ENCODE peak calls at places on chromosomes 7 and 10, in four cellular contexts. U, Q, V and T are unnamed samples.

GRCh38 chr7:27031289-27032172 is 64.3 kb downstream of the HOXA1 start:
- DNase-seq in U (no peak), Q (no peak), V (no peak), T (no peak)

GRCh38 chr10:91901784-91902677 is 7.3 kb downstream of the FGFBP3 start:
- DNase-seq in U (no peak), Q (peak), V (no peak), T (peak)

GRCh38 chr7:67309764-67310548 is 313.3 kb downstream of the TYW1 start:
- DNase-seq in U (no peak), Q (no peak), V (no peak), T (no peak)

GRCh38 chr10:67277402-67277801 is 351.6 kb downstream of the LRRTM3 start:
- DNase-seq in U (no peak), Q (no peak), V (no peak), T (no peak)

GRCh38 chr7:82839555-82839954 is 323.1 kb downstream of the PCLO start:
- DNase-seq in U (no peak), Q (no peak), V (no peak), T (no peak)

GRCh38 chr7:138663741-138664710 is 37.1 kb downstream of the SVOPL start:
- DNase-seq in U (no peak), Q (no peak), V (peak), T (no peak)

GRCh38 chr10:124994573-124995473 is 52.9 kb downstream of the ZRANB1 start:
- DNase-seq in U (no peak), Q (no peak), V (no peak), T (no peak)

GRCh38 chr7:43108255-43109011 is 4.0 kb upstream of the HECW1 start:
- DNase-seq in U (no peak), Q (peak), V (peak), T (peak)

GRCh38 chr10:43265799-43266721 is 805 bp downstream of the RASGEF1A start:
- DNase-seq in U (no peak), Q (peak), V (no peak), T (peak)

GRCh38 chr7:80302636-80303035 is 168.0 kb downstream of the GNAI1 start:
- DNase-seq in U (no peak), Q (no peak), V (no peak), T (no peak)

GRCh38 chr7:51015581-51015980 is 232.9 kb upstream of the GRB10 start:
- DNase-seq in U (peak), Q (no peak), V (no peak), T (no peak)

GRCh38 chr10:30384791-30385201 is 35.7 kb upstream of the MTPAP start:
- DNase-seq in U (no peak), Q (no peak), V (no peak), T (no peak)